ENCODE peak calls at places on chromosomes 13 and 19, in five cellular contexts. One of them, this sample, is unnamed.

GRCh38 chr19:49117677-49118564 is 1.0 kb downstream of the C19orf73 start:
- DNase-seq in sigmoid colon: no peak
- DNase-seq in A172: no peak
- DNase-seq in NCI-H524: no peak
- DNase-seq in body of pancreas: no peak
- DNase-seq in this sample: peak; percentile 63

GRCh38 chr19:46927106-46927505 is 66.3 kb downstream of the ARHGAP35 start:
- DNase-seq in sigmoid colon: no peak
- DNase-seq in A172: no peak
- DNase-seq in NCI-H524: no peak
- DNase-seq in body of pancreas: no peak
- DNase-seq in this sample: no peak

GRCh38 chr19:58368561-58369360 is 6.2 kb upstream of the ZNF497 start:
- DNase-seq in sigmoid colon: no peak
- DNase-seq in A172: no peak
- DNase-seq in NCI-H524: no peak
- DNase-seq in body of pancreas: no peak
- DNase-seq in this sample: peak; percentile 65

GRCh38 chr13:30133976-30134375 is 173.4 kb downstream of the KATNAL1 start:
- DNase-seq in sigmoid colon: no peak
- DNase-seq in A172: no peak
- DNase-seq in NCI-H524: no peak
- DNase-seq in body of pancreas: no peak
- DNase-seq in this sample: peak; percentile 65

GRCh38 chr19:30742981-30743380 is 370.8 kb downstream of the ZNF536 start:
- DNase-seq in sigmoid colon: no peak
- DNase-seq in A172: no peak
- DNase-seq in NCI-H524: no peak
- DNase-seq in body of pancreas: no peak
- DNase-seq in this sample: no peak

GRCh38 chr19:34345934-34346333 is 19.1 kb upstream of the GPI start:
- DNase-seq in sigmoid colon: no peak
- DNase-seq in A172: peak; percentile 75
- DNase-seq in NCI-H524: peak; percentile 59
- DNase-seq in body of pancreas: peak; percentile 63
- DNase-seq in this sample: peak; percentile 96

GRCh38 chr19:18397242-18398202 is at the start of gene LRRC25:
- DNase-seq in sigmoid colon: peak; percentile 77
- DNase-seq in A172: no peak
- DNase-seq in NCI-H524: no peak
- DNase-seq in body of pancreas: no peak
- DNase-seq in this sample: peak; percentile 71

GRCh38 chr13:79936368-79937136 is 404.4 kb downstream of the SPRY2 start:
- DNase-seq in sigmoid colon: no peak
- DNase-seq in A172: peak; percentile 99
- DNase-seq in NCI-H524: no peak
- DNase-seq in body of pancreas: peak; percentile 60
- DNase-seq in this sample: peak; percentile 77

GRCh38 chr19:44741841-44742352 is 6.6 kb upstream of the BCL3 start:
- DNase-seq in sigmoid colon: peak; percentile 99
- DNase-seq in A172: peak; percentile 100
- DNase-seq in NCI-H524: peak; percentile 44
- DNase-seq in body of pancreas: peak; percentile 100
- DNase-seq in this sample: peak; percentile 98